ENCODE peak calls at places on chromosomes 5 and 9, in six cellular contexts. U, T, A, V, R and L are unnamed samples.

GRCh38 chr5:135306557-135306956 is 92.5 kb downstream of the MACROH2A1 start:
- DNase-seq in U (no peak), T (no peak), A (no peak), V (no peak), R (no peak), L (no peak)

GRCh38 chr9:2727966-2728613 is 10.8 kb downstream of the KCNV2 start:
- DNase-seq in U (no peak), T (no peak), A (no peak), V (no peak), R (peak; percentile 52), L (no peak)

GRCh38 chr5:91219803-91220371 is 163.2 kb downstream of the ARRDC3 start:
- DNase-seq in U (no peak), T (no peak), A (peak; percentile 64), V (peak; percentile 68), R (no peak), L (no peak)

GRCh38 chr9:132882616-132883015 is 3.9 kb downstream of the SPACA9 start:
- DNase-seq in U (no peak), T (no peak), A (no peak), V (no peak), R (no peak), L (no peak)

GRCh38 chr5:123508441-123508840 is 3.5 kb upstream of the CSNK1G3 start:
- DNase-seq in U (no peak), T (no peak), A (no peak), V (no peak), R (no peak), L (no peak)

GRCh38 chr9:71648453-71648852 is 119.9 kb downstream of the CEMIP2 start:
- DNase-seq in U (no peak), T (no peak), A (no peak), V (no peak), R (no peak), L (no peak)

GRCh38 chr5:149024477-149024876 is 38.4 kb downstream of the SH3TC2 start:
- DNase-seq in U (no peak), T (no peak), A (no peak), V (peak; percentile 82), R (no peak), L (no peak)

GRCh38 chr9:124733964-124734740 is 37.0 kb downstream of the NR6A1 start:
- DNase-seq in U (no peak), T (no peak), A (peak; percentile 73), V (no peak), R (no peak), L (no peak)

GRCh38 chr9:70421272-70422180 is 7.1 kb upstream of the KLF9 start:
- DNase-seq in U (no peak), T (no peak), A (no peak), V (peak; percentile 75), R (peak; percentile 64), L (no peak)

GRCh38 chr9:111529787-111530186 is 4.8 kb downstream of the ZNF483 start:
- DNase-seq in U (no peak), T (no peak), A (no peak), V (no peak), R (no peak), L (no peak)

GRCh38 chr9:111527347-111527746 is 2.4 kb downstream of the ZNF483 start:
- DNase-seq in U (no peak), T (no peak), A (no peak), V (peak; percentile 56), R (peak; percentile 14), L (no peak)

GRCh38 chr9:111531716-111532115 is 6.7 kb downstream of the ZNF483 start:
- DNase-seq in U (no peak), T (no peak), A (no peak), V (no peak), R (no peak), L (no peak)

DNA sequence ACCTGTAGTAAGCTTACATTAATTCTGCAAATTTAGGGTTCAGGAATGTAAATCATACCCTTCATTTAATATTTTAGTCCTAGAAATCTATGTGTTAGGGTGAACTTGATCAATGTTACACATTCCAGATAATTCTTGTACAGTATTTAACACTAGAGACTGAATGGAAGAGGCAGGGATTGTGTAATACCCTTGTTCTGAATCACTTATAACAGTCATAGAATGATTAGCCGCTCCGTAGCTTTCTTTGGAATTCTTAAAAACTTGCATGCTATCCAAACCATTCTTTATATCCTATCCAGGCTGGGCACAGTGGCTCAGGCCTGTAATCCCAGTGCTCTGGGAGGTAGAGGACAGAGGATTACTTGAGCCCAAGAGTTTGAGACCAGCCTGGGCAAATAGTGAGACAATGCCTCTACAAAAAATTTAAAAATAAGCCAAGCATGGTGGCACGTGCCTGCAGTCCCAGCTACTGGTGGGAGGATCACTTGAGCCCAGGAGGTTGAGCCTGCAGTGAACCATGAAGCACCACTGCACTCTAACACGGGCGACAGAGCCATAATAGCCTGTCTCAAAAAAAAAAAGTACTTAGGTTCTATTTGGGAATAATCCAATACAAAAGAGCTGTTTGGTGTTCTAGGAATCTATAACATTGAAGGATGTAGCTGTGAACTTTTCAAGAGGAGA is 8.3 kb downstream of the ZNF483 start:
- DNase-seq in U (no peak), T (no peak), A (no peak), V (peak; percentile 44), R (peak; percentile 46), L (no peak)
- H3K9me3 ChIP-seq in U (peaks cover 24% of the 10 kb centered on the region), T (peaks cover 66% of the 10 kb centered on the region), A (peaks cover 4% of the 10 kb centered on the region), V (peaks cover 4% of the 10 kb centered on the region), R (no peaks in the 10 kb centered on the region), L (peaks cover 10% of the 10 kb centered on the region)

GRCh38 chr5:172085738-172086137 is 79.3 kb upstream of the FBXW11 start:
- DNase-seq in U (no peak), T (no peak), A (no peak), V (no peak), R (no peak), L (no peak)
- H3K9me3 ChIP-seq in U (no peaks in the 10 kb centered on the region), T (no peaks in the 10 kb centered on the region), A (no peaks in the 10 kb centered on the region), V (no peaks in the 10 kb centered on the region), R (no peaks in the 10 kb centered on the region), L (no peaks in the 10 kb centered on the region)

DNA sequence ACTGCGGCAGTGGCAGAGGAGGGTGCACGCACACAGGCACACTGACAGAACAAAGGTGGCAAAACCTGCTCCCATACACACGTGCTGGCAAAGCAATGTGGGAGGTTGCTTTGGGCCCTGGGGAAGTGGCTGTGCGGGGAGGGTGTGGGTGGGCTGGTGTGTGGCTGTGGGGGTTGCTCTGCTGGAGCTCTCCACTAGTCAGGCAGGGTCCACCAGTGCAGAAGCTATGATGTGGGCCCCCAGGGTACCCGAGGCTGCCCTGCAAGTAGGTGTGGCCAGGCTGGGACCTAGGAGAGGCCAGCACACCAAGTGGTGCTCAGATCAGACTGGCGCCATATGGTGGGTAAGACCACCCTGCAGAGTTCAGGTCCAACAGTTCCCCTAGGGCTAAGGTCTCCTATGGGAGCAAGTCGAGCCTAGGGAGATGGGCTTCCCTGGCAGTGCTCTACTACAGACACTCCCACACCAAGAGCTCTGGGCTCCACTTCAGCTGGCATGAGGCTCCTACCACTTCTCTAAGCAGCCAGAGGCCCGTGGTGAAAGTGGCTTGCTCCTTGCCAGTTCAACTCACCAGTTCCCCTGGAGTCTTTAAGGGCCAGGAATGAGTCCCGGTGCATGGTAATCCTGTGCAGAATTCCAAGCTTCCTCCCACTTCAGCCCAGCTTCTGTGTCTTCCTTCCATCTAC is 46.2 kb upstream of the IFNE start:
- DNase-seq in U (no peak), T (no peak), A (no peak), V (no peak), R (no peak), L (no peak)
- H3K9me3 ChIP-seq in U (no peaks in the 10 kb centered on the region), T (no peaks in the 10 kb centered on the region), A (no peaks in the 10 kb centered on the region), V (no peaks in the 10 kb centered on the region), R (no peaks in the 10 kb centered on the region), L (no peaks in the 10 kb centered on the region)

GRCh38 chr5:111016801-111017200 is 54.7 kb upstream of the TSLP start:
- DNase-seq in U (no peak), T (no peak), A (no peak), V (peak; percentile 69), R (peak; percentile 62), L (no peak)

GRCh38 chr5:111022301-111022700 is 49.2 kb upstream of the TSLP start:
- DNase-seq in U (no peak), T (no peak), A (no peak), V (no peak), R (no peak), L (no peak)

GRCh38 chr5:111013011-111013410 is 58.5 kb upstream of the TSLP start:
- DNase-seq in U (no peak), T (no peak), A (no peak), V (no peak), R (peak; percentile 13), L (no peak)

DNA sequence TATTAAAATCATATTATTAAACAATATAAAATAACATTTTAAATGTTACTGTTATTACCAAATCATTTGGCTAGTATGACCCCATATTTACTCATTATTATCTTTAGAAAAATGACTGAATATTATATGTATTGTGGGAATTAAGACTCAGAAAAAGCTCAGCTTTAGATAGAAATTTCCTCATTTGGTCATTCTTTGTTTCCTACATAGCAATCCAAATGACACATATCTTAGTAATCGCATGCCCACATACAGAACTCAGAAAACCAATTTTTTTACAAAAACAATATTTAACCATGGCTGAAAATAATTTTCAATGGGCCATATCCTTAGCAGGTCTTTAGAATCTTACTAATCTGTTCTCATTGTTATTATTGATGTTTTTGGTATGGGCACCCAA is 53.8 kb upstream of the TSLP start:
- DNase-seq in U (no peak), T (no peak), A (no peak), V (peak; percentile 62), R (peak; percentile 16), L (no peak)
- H3K9me3 ChIP-seq in U (no peaks in the 10 kb centered on the region), T (no peaks in the 10 kb centered on the region), A (no peaks in the 10 kb centered on the region), V (no peaks in the 10 kb centered on the region), R (no peaks in the 10 kb centered on the region), L (no peaks in the 10 kb centered on the region)

GRCh38 chr5:141234109-141234508 is 11.0 kb downstream of the PCDHB14 start:
- DNase-seq in U (no peak), T (no peak), A (no peak), V (no peak), R (no peak), L (no peak)
- H3K9me3 ChIP-seq in U (peaks cover 49% of the 10 kb centered on the region), T (peaks cover 94% of the 10 kb centered on the region), A (no peaks in the 10 kb centered on the region), V (peaks cover 4% of the 10 kb centered on the region), R (no peaks in the 10 kb centered on the region), L (peaks cover 10% of the 10 kb centered on the region)

GRCh38 chr5:165781703-165782102 is 2276.3 kb downstream of the MAT2B start:
- DNase-seq in U (no peak), T (no peak), A (no peak), V (no peak), R (no peak), L (no peak)
- H3K9me3 ChIP-seq in U (no peaks in the 10 kb centered on the region), T (no peaks in the 10 kb centered on the region), A (no peaks in the 10 kb centered on the region), V (peaks cover 2% of the 10 kb centered on the region), R (no peaks in the 10 kb centered on the region), L (peaks cover 5% of the 10 kb centered on the region)

DNA sequence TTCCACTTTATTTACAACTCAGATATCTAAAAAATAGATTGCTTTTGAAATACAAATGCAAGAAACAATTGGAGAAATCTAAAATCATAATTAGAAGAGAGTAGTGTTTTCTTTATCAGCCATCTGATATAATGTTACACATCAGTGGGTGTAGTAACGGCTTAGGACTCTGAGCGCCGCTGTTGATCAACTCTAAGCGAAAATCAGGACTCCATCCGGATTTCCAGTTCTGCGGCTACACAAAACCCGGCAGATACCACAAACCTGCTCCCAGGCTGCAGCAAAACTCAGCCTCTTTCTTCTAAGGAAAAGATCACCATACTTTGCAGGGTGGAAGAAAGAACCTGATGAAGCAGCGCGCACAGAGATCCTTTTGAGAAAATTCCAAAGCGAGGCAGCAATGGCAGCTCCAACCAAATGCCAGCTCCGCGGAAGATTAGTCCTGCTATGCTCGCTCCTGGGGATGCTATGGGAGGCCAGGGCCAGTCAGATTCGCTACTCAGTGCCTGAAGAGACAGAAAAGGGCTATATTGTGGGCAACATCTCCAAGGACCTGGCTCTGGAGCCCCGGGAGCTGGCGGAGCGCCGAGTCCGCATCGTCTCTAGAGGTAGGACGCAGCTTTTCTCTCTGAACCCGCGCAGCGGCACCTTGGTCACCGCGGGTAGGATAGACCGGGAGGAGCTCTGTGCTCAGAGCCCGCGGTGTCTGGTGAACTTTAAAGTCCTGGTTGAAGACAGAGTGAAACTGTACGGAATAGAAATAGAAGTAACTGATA is at the start of gene PCDHGA9:
- DNase-seq in U (no peak), T (no peak), A (no peak), V (no peak), R (peak; percentile 24), L (no peak)
- H3K9me3 ChIP-seq in U (peaks cover 85% of the 10 kb centered on the region), T (peaks cover 92% of the 10 kb centered on the region), A (peaks cover 19% of the 10 kb centered on the region), V (peaks cover 18% of the 10 kb centered on the region), R (peaks cover 4% of the 10 kb centered on the region), L (peaks cover 4% of the 10 kb centered on the region)

GRCh38 chr9:40927260-40927631 is 201.2 kb downstream of the FOXD4L6 start:
- DNase-seq in U (no peak), T (no peak), A (no peak), V (no peak), R (no peak), L (no peak)
- H3K9me3 ChIP-seq in U (peaks cover 79% of the 10 kb centered on the region), T (peaks cover 97% of the 10 kb centered on the region), A (no peaks in the 10 kb centered on the region), V (peaks cover 15% of the 10 kb centered on the region), R (no peaks in the 10 kb centered on the region), L (peaks cover 56% of the 10 kb centered on the region)